ENCODE peak calls at places on chromosomes 12 and 14, in six cellular contexts. L is occipital lobe, V is brain microvascular endothelial cell, H is NCI-H1436 treated with DMSO at 0.1 percent for 48 hours, O is pulmonary artery endothelial cell, J is cardiac muscle cell. W is an unnamed sample.

GRCh38 chr12:48002179-48002601 is 2.1 kb downstream of the COL2A1 start:
- DNase-seq in L (no peak), V (no peak), H (no peak), O (no peak), J (no peak), W (no peak)

GRCh38 chr12:75525263-75525662 is 13.9 kb upstream of the KRR1 start:
- DNase-seq in L (no peak), V (no peak), H (no peak), O (no peak), J (no peak), W (no peak)

GRCh38 chr14:76964695-76965094 is 63.8 kb downstream of the IRF2BPL start:
- DNase-seq in L (no peak), V (no peak), H (no peak), O (no peak), J (no peak), W (no peak)

GRCh38 chr12:75602111-75602510 is 90.7 kb upstream of the KRR1 start:
- DNase-seq in L (no peak), V (no peak), H (no peak), O (no peak), J (no peak), W (no peak)

GRCh38 chr14:30214456-30215090 is 286.9 kb upstream of the PRKD1 start:
- DNase-seq in L (peak), V (peak), H (peak), O (peak), J (peak), W (no peak)

GRCh38 chr14:103186241-103186835 is 63.1 kb downstream of the TNFAIP2 start:
- DNase-seq in L (no peak), V (no peak), H (no peak), O (no peak), J (no peak), W (no peak)

GRCh38 chr14:24880689-24881088 is 169.3 kb downstream of the STXBP6 start:
- DNase-seq in L (no peak), V (no peak), H (no peak), O (no peak), J (peak), W (no peak)

GRCh38 chr12:55847603-55848329 is 5.0 kb upstream of the MMP19 start:
- DNase-seq in L (peak), V (peak), H (no peak), O (peak), J (peak), W (peak)

GRCh38 chr12:15304296-15304695 is 18.0 kb upstream of the PTPRO start:
- DNase-seq in L (no peak), V (no peak), H (no peak), O (no peak), J (no peak), W (no peak)

GRCh38 chr12:103046154-103046553 is 88.7 kb downstream of the ASCL1 start:
- DNase-seq in L (no peak), V (no peak), H (no peak), O (no peak), J (no peak), W (no peak)

GRCh38 chr14:95206534-95206933 is 49.2 kb upstream of the DICER1 start:
- DNase-seq in L (no peak), V (no peak), H (no peak), O (no peak), J (peak), W (no peak)

GRCh38 chr12:131346578-131347344 is 364.1 kb upstream of the SFSWAP start:
- DNase-seq in L (no peak), V (no peak), H (no peak), O (no peak), J (no peak), W (no peak)

GRCh38 chr14:65594153-65594881 is 181.8 kb downstream of the FUT8 start:
- DNase-seq in L (no peak), V (no peak), H (no peak), O (no peak), J (no peak), W (no peak)

GRCh38 chr12:12779529-12779928 is 5.9 kb upstream of the APOLD1 start:
- DNase-seq in L (no peak), V (peak), H (no peak), O (peak), J (peak), W (no peak)

GRCh38 chr12:8446642-8447547 is 8.9 kb upstream of the CLEC6A start:
- DNase-seq in L (no peak), V (no peak), H (no peak), O (no peak), J (no peak), W (no peak)

GRCh38 chr12:94628369-94628768 is 22.0 kb downstream of the TMCC3 start:
- DNase-seq in L (no peak), V (no peak), H (no peak), O (no peak), J (no peak), W (no peak)

GRCh38 chr12:117380083-117380482 is 18.7 kb upstream of the NOS1 start:
- DNase-seq in L (no peak), V (no peak), H (no peak), O (no peak), J (no peak), W (no peak)

GRCh38 chr12:1593232-1594044 is 943 bp downstream of the FBXL14 start:
- DNase-seq in L (peak), V (no peak), H (no peak), O (no peak), J (no peak), W (peak)

GRCh38 chr14:94225460-94225989 is 51.4 kb downstream of the PPP4R4 start:
- DNase-seq in L (no peak), V (no peak), H (no peak), O (no peak), J (no peak), W (no peak)

GRCh38 chr12:108332791-108333382 is 6.2 kb downstream of the CMKLR1 start:
- DNase-seq in L (no peak), V (peak), H (no peak), O (no peak), J (peak), W (no peak)

GRCh38 chr12:26727482-26728204 is 105.4 kb downstream of the ITPR2 start:
- DNase-seq in L (no peak), V (no peak), H (no peak), O (no peak), J (no peak), W (no peak)

GRCh38 chr14:33689680-33690079 is 261.2 kb downstream of the EGLN3 start:
- DNase-seq in L (no peak), V (no peak), H (no peak), O (no peak), J (no peak), W (no peak)

GRCh38 chr12:8108808-8109398 is 14.5 kb upstream of the CLEC4A start:
- DNase-seq in L (peak), V (peak), H (no peak), O (peak), J (peak), W (peak)

GRCh38 chr12:1534708-1535107 is 59.7 kb downstream of the FBXL14 start:
- DNase-seq in L (no peak), V (no peak), H (no peak), O (no peak), J (no peak), W (no peak)

GRCh38 chr12:3885179-3886094 is 12.2 kb upstream of the PARP11 start:
- DNase-seq in L (no peak), V (peak), H (no peak), O (no peak), J (peak), W (no peak)

GRCh38 chr12:117363953-117364486 is 2.6 kb upstream of the NOS1 start:
- DNase-seq in L (no peak), V (no peak), H (no peak), O (no peak), J (no peak), W (peak)

W was measured in cardiac septum.